ENCODE peak calls at places on chromosomes 2 and 18, in five cellular contexts. One of them, this sample, is unnamed.

GRCh38 chr2:121969155-121969554 is 213.7 kb downstream of the TSN start:
- DNase-seq in nephron progenitor cell: no peak
- DNase-seq in NCI-H1092 treated with DMSO at 0.1 percent for 48 hours: no peak
- DNase-seq in HS-5: no peak
- DNase-seq in sciatic nerve: no peak
- DNase-seq in this sample: no peak

GRCh38 chr2:210421916-210422315 is 54.6 kb downstream of the LANCL1 start:
- DNase-seq in nephron progenitor cell: no peak
- DNase-seq in NCI-H1092 treated with DMSO at 0.1 percent for 48 hours: no peak
- DNase-seq in HS-5: peak; percentile 69
- DNase-seq in sciatic nerve: no peak
- DNase-seq in this sample: peak; percentile 72

GRCh38 chr18:72995558-72995957 is 127.8 kb upstream of the NETO1 start:
- DNase-seq in nephron progenitor cell: no peak
- DNase-seq in NCI-H1092 treated with DMSO at 0.1 percent for 48 hours: no peak
- DNase-seq in HS-5: no peak
- DNase-seq in sciatic nerve: no peak
- DNase-seq in this sample: no peak

GRCh38 chr2:164015328-164016123 is 279.7 kb upstream of the FIGN start:
- DNase-seq in nephron progenitor cell: peak; percentile 54
- DNase-seq in NCI-H1092 treated with DMSO at 0.1 percent for 48 hours: peak; percentile 51
- DNase-seq in HS-5: no peak
- DNase-seq in sciatic nerve: no peak
- DNase-seq in this sample: peak; percentile 98

GRCh38 chr2:172693037-172693436 is 42.6 kb upstream of the RAPGEF4 start:
- DNase-seq in nephron progenitor cell: no peak
- DNase-seq in NCI-H1092 treated with DMSO at 0.1 percent for 48 hours: no peak
- DNase-seq in HS-5: peak; percentile 99
- DNase-seq in sciatic nerve: no peak
- DNase-seq in this sample: peak; percentile 97

GRCh38 chr2:181751266-181752030 is 71.1 kb upstream of the NEUROD1 start:
- DNase-seq in nephron progenitor cell: no peak
- DNase-seq in NCI-H1092 treated with DMSO at 0.1 percent for 48 hours: no peak
- DNase-seq in HS-5: no peak
- DNase-seq in sciatic nerve: no peak
- DNase-seq in this sample: no peak

GRCh38 chr2:188333751-188334524 is 42.3 kb downstream of the GULP1 start:
- DNase-seq in nephron progenitor cell: no peak
- DNase-seq in NCI-H1092 treated with DMSO at 0.1 percent for 48 hours: no peak
- DNase-seq in HS-5: no peak
- DNase-seq in sciatic nerve: no peak
- DNase-seq in this sample: no peak

GRCh38 chr2:85981579-85982247 is 92.9 kb upstream of the ST3GAL5 start:
- DNase-seq in nephron progenitor cell: no peak
- DNase-seq in NCI-H1092 treated with DMSO at 0.1 percent for 48 hours: no peak
- DNase-seq in HS-5: no peak
- DNase-seq in sciatic nerve: no peak
- DNase-seq in this sample: no peak

GRCh38 chr2:3472296-3472695 is 47.0 kb downstream of the ADI1 start:
- DNase-seq in nephron progenitor cell: no peak
- DNase-seq in NCI-H1092 treated with DMSO at 0.1 percent for 48 hours: no peak
- DNase-seq in HS-5: no peak
- DNase-seq in sciatic nerve: no peak
- DNase-seq in this sample: no peak

This sample was measured in kidney epithelial cell.